ENCODE peak calls at places on chromosomes 12 and 14, in five cellular contexts. F is NCI-H1105 treated with DMSO at 0.1 percent for 48 hours, N is Calu3, M is GM12865, L is LoVo. H is an unnamed sample.

GRCh38 chr14:77988966-77989365 is 181.2 kb upstream of the NRXN3 start:
- DNase-seq in N (no peak), F (no peak), M (no peak), L (no peak), H (no peak)

GRCh38 chr12:30202521-30203259 is 418.9 kb upstream of the TMTC1 start:
- DNase-seq in M (no peak), L (no peak), F (no peak), N (no peak), H (no peak)

GRCh38 chr12:123151679-123152454 is 977 bp upstream of the PITPNM2 start:
- DNase-seq in M (no peak), L (no peak), F (peak; percentile 4), N (no peak), H (peak; percentile 42)

GRCh38 chr12:69052613-69053408 is 119.8 kb upstream of the CPM start:
- DNase-seq in N (peak; percentile 88), L (peak; percentile 22), M (peak; percentile 56), F (no peak), H (no peak)

GRCh38 chr14:97350894-97351713 is 553.9 kb downstream of the VRK1 start:
- DNase-seq in L (no peak), M (peak; percentile 73), N (no peak), F (no peak), H (no peak)

GRCh38 chr12:49089831-49090773 is 4.5 kb downstream of the DHH start:
- DNase-seq in L (no peak), M (peak; percentile 23), F (no peak), N (peak; percentile 36), H (peak; percentile 45)

GRCh38 chr12:13405961-13406703 is 209.6 kb downstream of the EMP1 start:
- DNase-seq in L (no peak), M (no peak), F (no peak), N (no peak), H (no peak)

GRCh38 chr12:43103866-43104265 is 448.1 kb downstream of the ADAMTS20 start:
- DNase-seq in N (no peak), L (no peak), F (peak; percentile 33), M (no peak), H (no peak)

GRCh38 chr12:9781360-9781759 is 20.7 kb upstream of the CD69 start:
- DNase-seq in L (no peak), F (no peak), M (no peak), N (no peak), H (no peak)

GRCh38 chr12:58564721-58565120 is 355.6 kb downstream of the LRIG3 start:
- DNase-seq in N (no peak), L (no peak), M (no peak), F (no peak), H (no peak)

GRCh38 chr14:51552768-51553426 is 98.8 kb upstream of the FRMD6 start:
- DNase-seq in F (peak; percentile 82), M (no peak), L (peak; percentile 40), N (peak; percentile 24), H (no peak)

GRCh38 chr12:95653761-95654546 is 102.7 kb upstream of the USP44 start:
- DNase-seq in F (no peak), L (peak; percentile 31), M (peak; percentile 5), N (peak; percentile 51), H (no peak)

H was measured in GM13977.